ENCODE peak calls at places on chromosomes 13 and 19, in ten cellular contexts. U is stimulated activated CD8-positive, alpha-beta memory T cell treated with anti-CD3 and anti-CD28 coated beads, Interleukin-4, amount 100 ng/mL, for 24 hours; P is WERI-Rb-1; I is stimulated activated CD4-positive, alpha-beta T cell treated with anti-CD3 and anti-CD28 coated beads, Interleukin-4, amount 100 ng/mL, for 48 hours; T is NAMALWA; N is activated naive CD4-positive, alpha-beta T cell; C is iris pigment epithelial cell; L is aorta; K is cardiac septum; R is AG08395. E is an unnamed sample.

GRCh38 chr13:30406779-30407416 is 15.4 kb upstream of the UBE2L5 start:
- DNase-seq in U (no peak), P (no peak), I (no peak), T (no peak), N (no peak), C (no peak), L (no peak), K (no peak), R (no peak), E (no peak)

GRCh38 chr13:111663505-111663904 is 343.1 kb downstream of the TEX29 start:
- DNase-seq in U (no peak), P (no peak), I (no peak), T (no peak), N (no peak), C (no peak), L (no peak), K (peak), R (no peak), E (no peak)

GRCh38 chr19:47210689-47211316 is 20.2 kb downstream of the BBC3 start:
- DNase-seq in U (peak), P (peak), I (peak), T (peak), N (peak), C (peak), L (no peak), K (no peak), R (peak), E (peak)

GRCh38 chr13:35693142-35693784 is 216.8 kb upstream of the MAB21L1 start:
- DNase-seq in U (no peak), P (no peak), I (no peak), T (no peak), N (no peak), C (no peak), L (no peak), K (peak), R (no peak), E (no peak)

GRCh38 chr13:45333251-45333972 is 7.6 kb downstream of the TPT1 start:
- DNase-seq in U (no peak), P (no peak), I (no peak), T (peak), N (no peak), C (no peak), L (no peak), K (no peak), R (no peak), E (no peak)

GRCh38 chr19:7673995-7674667 is 2.8 kb upstream of the MCEMP1 start:
- DNase-seq in U (no peak), P (peak), I (no peak), T (peak), N (no peak), C (peak), L (peak), K (peak), R (peak), E (peak)

GRCh38 chr13:32734511-32734910 is 148.3 kb downstream of the PDS5B start:
- DNase-seq in U (no peak), P (no peak), I (no peak), T (no peak), N (no peak), C (peak), L (no peak), K (no peak), R (peak), E (peak)

GRCh38 chr19:45350477-45351058 is 10.0 kb downstream of the KLC3 start:
- DNase-seq in U (no peak), P (no peak), I (no peak), T (no peak), N (no peak), C (no peak), L (no peak), K (no peak), R (no peak), E (no peak)

GRCh38 chr19:34313188-34313587 is 51.8 kb upstream of the GPI start:
- DNase-seq in U (no peak), P (no peak), I (no peak), T (no peak), N (no peak), C (peak), L (no peak), K (no peak), R (peak), E (peak)

GRCh38 chr19:45817725-45818301 is 2.7 kb upstream of the RSPH6A start:
- DNase-seq in U (no peak), P (no peak), I (no peak), T (no peak), N (no peak), C (no peak), L (no peak), K (no peak), R (no peak), E (no peak)

GRCh38 chr19:50531171-50531612 is 17.5 kb upstream of the ASPDH start:
- DNase-seq in U (no peak), P (no peak), I (no peak), T (no peak), N (no peak), C (no peak), L (no peak), K (no peak), R (no peak), E (no peak)

GRCh38 chr13:47539317-47539716 is 461.8 kb downstream of the SUCLA2 start:
- DNase-seq in U (no peak), P (no peak), I (no peak), T (no peak), N (no peak), C (no peak), L (no peak), K (no peak), R (no peak), E (peak)

GRCh38 chr13:50697746-50698526 is 145.6 kb downstream of the DLEU7 start:
- DNase-seq in U (no peak), P (no peak), I (no peak), T (no peak), N (no peak), C (no peak), L (no peak), K (no peak), R (no peak), E (no peak)

GRCh38 chr19:49468746-49469447 is 5.1 kb upstream of the FLT3LG start:
- DNase-seq in U (no peak), P (no peak), I (peak), T (peak), N (peak), C (no peak), L (peak), K (peak), R (peak), E (peak)

GRCh38 chr19:36073121-36073876 is 18.6 kb downstream of the WDR62 start:
- DNase-seq in U (no peak), P (no peak), I (no peak), T (no peak), N (no peak), C (no peak), L (no peak), K (no peak), R (no peak), E (no peak)

GRCh38 chr13:23752111-23753001 is 136.8 kb downstream of the MIPEP start:
- DNase-seq in U (no peak), P (peak), I (no peak), T (no peak), N (no peak), C (peak), L (no peak), K (no peak), R (no peak), E (peak)

GRCh38 chr19:40398417-40399056 is 8.6 kb upstream of the HIPK4 start:
- DNase-seq in U (peak), P (no peak), I (peak), T (peak), N (peak), C (peak), L (no peak), K (no peak), R (no peak), E (peak)

GRCh38 chr13:40283666-40284065 is 382.8 kb downstream of the FOXO1 start:
- DNase-seq in U (no peak), P (no peak), I (no peak), T (no peak), N (no peak), C (no peak), L (no peak), K (no peak), R (no peak), E (no peak)

GRCh38 chr13:48564046-48564445 is 31.2 kb upstream of the RCBTB2 start:
- DNase-seq in U (no peak), P (no peak), I (no peak), T (no peak), N (no peak), C (peak), L (no peak), K (no peak), R (no peak), E (peak)

GRCh38 chr13:105450784-105451183 is 1084.7 kb downstream of the EFNB2 start:
- DNase-seq in U (no peak), P (no peak), I (no peak), T (no peak), N (no peak), C (no peak), L (no peak), K (no peak), R (no peak), E (no peak)